ENCODE peak calls at places on chromosomes 2 and 18, in nine cellular contexts. Z, X, P, J, V, H, C, I and F are unnamed samples.

GRCh38 chr2:238855891-238856580 is 8.2 kb downstream of the TWIST2 start:
- DNase-seq in Z (no peak), X (no peak), P (no peak), J (no peak), V (no peak), H (no peak), C (no peak), I (no peak), F (no peak)

GRCh38 chr2:85323351-85323987 is 4.3 kb downstream of the TGOLN2 start:
- DNase-seq in Z (no peak), X (no peak), P (no peak), J (peak), V (no peak), H (no peak), C (no peak), I (no peak), F (no peak)

GRCh38 chr2:189783451-189783926 is 650 bp downstream of the ORMDL1 start:
- DNase-seq in Z (no peak), X (peak), P (no peak), J (no peak), V (peak), H (no peak), C (no peak), I (no peak), F (no peak)

GRCh38 chr2:12549641-12550040 is 167.1 kb upstream of the TRIB2 start:
- DNase-seq in Z (no peak), X (no peak), P (no peak), J (no peak), V (peak), H (no peak), C (no peak), I (no peak), F (no peak)

GRCh38 chr2:37191253-37191652 is 2.8 kb upstream of the SULT6B1 start:
- DNase-seq in Z (no peak), X (no peak), P (no peak), J (no peak), V (no peak), H (no peak), C (no peak), I (no peak), F (no peak)

GRCh38 chr18:35508030-35508429 is 10.3 kb upstream of the INO80C start:
- DNase-seq in Z (no peak), X (no peak), P (no peak), J (no peak), V (no peak), H (no peak), C (no peak), I (no peak), F (no peak)

GRCh38 chr2:122019729-122020128 is 264.3 kb downstream of the TSN start:
- DNase-seq in Z (no peak), X (no peak), P (no peak), J (peak), V (no peak), H (no peak), C (no peak), I (no peak), F (no peak)

GRCh38 chr2:3349211-3349693 is 28.4 kb downstream of the EIPR1 start:
- DNase-seq in Z (peak), X (no peak), P (no peak), J (no peak), V (peak), H (no peak), C (no peak), I (no peak), F (no peak)

GRCh38 chr2:150876201-150877085 is 385.2 kb downstream of the RBM43 start:
- DNase-seq in Z (no peak), X (no peak), P (no peak), J (no peak), V (no peak), H (no peak), C (no peak), I (no peak), F (no peak)

GRCh38 chr2:1831617-1831970 is 87.3 kb upstream of the PXDN start:
- DNase-seq in Z (no peak), X (no peak), P (no peak), J (no peak), V (no peak), H (no peak), C (no peak), I (no peak), F (no peak)

GRCh38 chr2:240453461-240454030 is 18.1 kb downstream of the GPC1 start:
- DNase-seq in Z (no peak), X (no peak), P (no peak), J (peak), V (no peak), H (no peak), C (no peak), I (no peak), F (no peak)

GRCh38 chr2:231932711-231932970 is 6.4 kb upstream of the NPPC start:
- DNase-seq in Z (no peak), X (no peak), P (no peak), J (no peak), V (no peak), H (no peak), C (no peak), I (no peak), F (no peak)

GRCh38 chr2:238450440-238450861 is 23.7 kb downstream of the ASB1 start:
- DNase-seq in Z (no peak), X (no peak), P (no peak), J (no peak), V (no peak), H (no peak), C (peak), I (no peak), F (no peak)

GRCh38 chr2:53600835-53601234 is 166.8 kb upstream of the CHAC2 start:
- DNase-seq in Z (no peak), X (no peak), P (no peak), J (no peak), V (no peak), H (no peak), C (no peak), I (no peak), F (no peak)

GRCh38 chr18:48121752-48122151 is 191.3 kb upstream of the SMAD2 start:
- DNase-seq in Z (no peak), X (no peak), P (no peak), J (no peak), V (no peak), H (no peak), C (no peak), I (no peak), F (no peak)

GRCh38 chr18:7566587-7567486 is at the start of gene PTPRM:
- DNase-seq in Z (peak), X (peak), P (peak), J (peak), V (peak), H (peak), C (peak), I (peak), F (peak)

GRCh38 chr2:149731112-149731511 is 143.5 kb upstream of the MMADHC start:
- DNase-seq in Z (no peak), X (no peak), P (no peak), J (no peak), V (peak), H (no peak), C (no peak), I (no peak), F (no peak)

GRCh38 chr2:174918886-174919526 is 86.2 kb downstream of the CHN1 start:
- DNase-seq in Z (no peak), X (no peak), P (no peak), J (no peak), V (no peak), H (no peak), C (no peak), I (no peak), F (no peak)

GRCh38 chr2:127398239-127398590 is 10.4 kb upstream of the MAP3K2 start:
- DNase-seq in Z (peak), X (peak), P (no peak), J (peak), V (peak), H (no peak), C (peak), I (peak), F (no peak)

GRCh38 chr2:229273384-229274338 is 2.6 kb upstream of the PID1 start:
- DNase-seq in Z (peak), X (peak), P (peak), J (peak), V (peak), H (no peak), C (no peak), I (peak), F (peak)

GRCh38 chr18:37253424-37254255 is 312.0 kb downstream of the CELF4 start:
- DNase-seq in Z (peak), X (peak), P (peak), J (no peak), V (no peak), H (no peak), C (no peak), I (peak), F (peak)

GRCh38 chr18:12233378-12233777 is 20.8 kb upstream of the CIDEA start:
- DNase-seq in Z (no peak), X (no peak), P (no peak), J (no peak), V (peak), H (no peak), C (no peak), I (no peak), F (no peak)

GRCh38 chr2:108534577-108535379 is 508 bp downstream of the LIMS1 start:
- DNase-seq in Z (peak), X (no peak), P (peak), J (peak), V (peak), H (no peak), C (no peak), I (peak), F (peak)

GRCh38 chr2:19762959-19763605 is 138.7 kb downstream of the TTC32 start:
- DNase-seq in Z (no peak), X (no peak), P (no peak), J (no peak), V (no peak), H (no peak), C (no peak), I (no peak), F (no peak)

GRCh38 chr2:136538489-136538888 is 226.9 kb upstream of the THSD7B start:
- DNase-seq in Z (no peak), X (no peak), P (no peak), J (no peak), V (no peak), H (no peak), C (no peak), I (no peak), F (no peak)

GRCh38 chr18:37420315-37420880 is 145.2 kb downstream of the CELF4 start:
- DNase-seq in Z (no peak), X (no peak), P (no peak), J (no peak), V (no peak), H (no peak), C (no peak), I (no peak), F (no peak)

GRCh38 chr2:183996825-183997823 is 601.2 kb upstream of the ZNF804A start:
- DNase-seq in Z (no peak), X (no peak), P (no peak), J (no peak), V (no peak), H (no peak), C (no peak), I (no peak), F (no peak)

DNA sequence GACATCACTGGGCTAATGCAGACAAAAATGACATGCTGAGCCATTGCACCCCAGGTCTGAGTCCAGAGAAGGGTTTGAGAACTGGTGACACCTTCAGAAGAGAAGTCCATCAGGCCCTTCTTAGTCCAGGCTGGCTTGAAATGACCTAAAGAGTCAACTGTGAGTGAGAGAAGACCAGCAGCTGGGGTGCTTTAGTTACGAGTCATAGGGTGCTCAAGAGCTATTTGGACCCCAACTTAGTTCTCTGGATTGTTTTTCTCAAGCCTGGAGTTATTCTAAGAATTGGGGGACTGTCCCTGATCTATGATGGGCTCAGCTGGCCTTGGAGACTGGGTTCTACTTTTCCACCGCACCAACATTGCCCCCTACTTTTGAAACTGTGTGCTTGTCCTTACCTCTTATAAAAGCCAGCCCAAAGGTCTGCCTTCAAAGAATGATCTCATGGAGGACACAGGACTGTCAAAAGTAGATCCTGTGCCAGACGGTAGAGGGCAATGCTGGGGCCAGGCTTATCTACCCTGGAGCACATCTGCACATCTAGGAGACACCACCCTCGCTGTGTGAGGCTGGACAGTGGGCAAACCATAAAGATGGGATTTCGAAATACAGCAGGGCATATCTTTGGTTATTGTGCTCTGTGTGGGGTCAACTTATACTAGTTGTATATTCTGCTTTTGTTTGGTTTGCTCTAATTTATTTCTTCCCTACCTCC is 333.0 kb upstream of the SLC14A2 start:
- DNase-seq in Z (no peak), X (no peak), P (no peak), J (no peak), V (no peak), H (no peak), C (no peak), I (no peak), F (no peak)
- TF ChIP-seq CTCF in Z (no peak), X (no peak), P (no peak), J (no peak), V (no peak), H (no peak), C (no peak), I (no peak), F (no peak)

GRCh38 chr2:16727256-16727655 is 61.6 kb upstream of the CYRIA start:
- DNase-seq in Z (no peak), X (no peak), P (no peak), J (peak), V (peak), H (no peak), C (no peak), I (no peak), F (no peak)
- TF ChIP-seq CTCF in Z (no peak), X (no peak), P (no peak), J (peak), V (no peak), H (no peak), C (no peak), I (no peak), F (no peak)

GRCh38 chr2:31079665-31080064 is 58.6 kb downstream of the GALNT14 start:
- DNase-seq in Z (no peak), X (no peak), P (peak), J (no peak), V (no peak), H (no peak), C (no peak), I (no peak), F (no peak)
- TF ChIP-seq CTCF in Z (no peak), X (no peak), P (peak), J (no peak), V (no peak), H (no peak), C (no peak), I (no peak), F (no peak)

DNA sequence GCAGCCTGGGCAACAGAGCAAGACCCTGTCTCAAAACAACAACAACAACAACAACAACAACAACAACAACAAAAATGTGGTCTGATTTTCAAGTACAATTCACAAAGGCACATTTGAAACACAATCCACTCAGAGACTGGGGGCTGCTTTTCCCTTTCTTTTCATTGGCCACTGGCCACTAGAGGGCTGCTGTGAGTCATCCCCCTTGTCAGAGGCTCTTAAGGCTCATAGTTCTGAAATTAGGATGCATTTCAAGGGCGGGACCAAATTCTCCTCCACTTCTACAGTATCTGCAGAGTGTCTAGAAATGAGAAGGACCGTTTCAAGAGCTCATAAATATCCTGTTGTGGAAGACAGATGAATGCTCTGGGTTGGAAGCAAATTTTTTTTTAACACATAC is 285.4 kb downstream of the NRXN1 start:
- DNase-seq in Z (peak), X (peak), P (peak), J (no peak), V (peak), H (no peak), C (no peak), I (no peak), F (no peak)
- TF ChIP-seq CTCF in Z (no peak), X (peak), P (peak), J (peak), V (peak), H (no peak), C (no peak), I (peak), F (no peak)

GRCh38 chr18:28999711-29000110 is 822.8 kb upstream of the CDH2 start:
- DNase-seq in Z (no peak), X (no peak), P (no peak), J (no peak), V (no peak), H (no peak), C (no peak), I (no peak), F (no peak)

GRCh38 chr18:28995319-28995718 is 818.4 kb upstream of the CDH2 start:
- DNase-seq in Z (no peak), X (no peak), P (no peak), J (no peak), V (peak), H (no peak), C (no peak), I (no peak), F (no peak)
- TF ChIP-seq CTCF in Z (no peak), X (no peak), P (peak), J (no peak), V (peak), H (no peak), C (no peak), I (no peak), F (no peak)

DNA sequence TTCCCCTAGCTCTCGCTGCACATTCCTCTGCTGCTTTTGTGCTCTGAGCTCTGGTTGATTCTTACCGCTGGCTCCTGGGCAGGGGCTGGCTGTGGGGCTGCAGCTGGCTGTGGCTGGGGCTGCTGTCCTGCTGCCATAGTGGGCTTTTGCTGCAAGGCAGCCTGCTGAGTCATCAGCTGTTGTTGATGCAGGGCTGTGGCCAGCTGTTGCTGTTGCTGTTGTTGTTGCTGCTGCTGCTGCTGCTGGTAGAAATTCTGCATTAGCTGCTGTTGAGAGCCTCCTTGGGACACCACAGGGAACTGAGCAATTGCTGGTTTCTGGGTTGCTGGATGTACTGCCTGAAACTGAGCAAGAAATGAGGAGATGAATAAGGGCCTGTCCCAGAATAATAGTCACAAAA is 77.2 kb upstream of the NFU1 start:
- DNase-seq in Z (no peak), X (no peak), P (no peak), J (no peak), V (peak), H (no peak), C (no peak), I (no peak), F (no peak)
- TF ChIP-seq CTCF in Z (no peak), X (no peak), P (no peak), J (no peak), V (no peak), H (no peak), C (no peak), I (no peak), F (no peak)

DNA sequence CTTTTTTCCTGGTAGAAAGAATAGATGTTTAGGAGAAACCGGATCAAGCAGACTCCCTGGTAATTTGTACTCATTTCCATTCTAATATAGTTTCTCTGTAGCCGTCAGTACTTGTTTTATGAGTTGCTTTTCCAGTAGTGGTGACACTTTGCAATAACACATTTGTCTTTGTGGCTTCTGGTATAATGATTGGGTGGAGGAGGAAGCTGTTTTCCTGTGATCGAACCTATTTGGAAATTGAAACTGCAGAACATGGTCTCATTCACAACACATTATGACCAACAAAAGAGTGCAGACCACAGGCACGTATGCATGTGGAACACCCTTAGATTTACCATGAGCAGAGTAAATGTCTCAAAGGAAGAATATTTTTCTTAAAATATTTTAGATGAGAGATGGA is 7.6 kb upstream of the SERPINB12 start:
- DNase-seq in Z (no peak), X (no peak), P (no peak), J (no peak), V (no peak), H (no peak), C (no peak), I (no peak), F (no peak)
- TF ChIP-seq CTCF in Z (no peak), X (no peak), P (no peak), J (no peak), V (no peak), H (no peak), C (no peak), I (no peak), F (no peak)

DNA sequence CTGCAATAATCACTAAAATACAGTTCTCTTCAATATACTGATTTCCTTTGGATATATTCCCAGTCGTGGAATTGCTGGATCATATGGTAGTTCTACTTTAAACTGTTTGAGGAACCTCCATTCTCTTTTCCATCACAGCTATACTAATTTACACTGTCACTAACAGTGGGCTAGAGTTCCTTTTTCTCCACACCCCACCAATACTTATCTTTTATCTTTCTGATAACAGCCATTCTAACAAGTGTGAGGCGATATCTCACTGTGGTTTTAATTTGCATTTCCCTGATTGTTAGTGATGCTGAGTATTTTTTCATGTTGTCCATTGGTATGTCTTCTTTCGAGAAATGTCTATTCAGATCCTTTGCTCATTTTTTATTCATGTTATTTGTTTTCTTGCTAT is 68.4 kb downstream of the CERKL start:
- DNase-seq in Z (no peak), X (no peak), P (no peak), J (no peak), V (no peak), H (no peak), C (no peak), I (no peak), F (no peak)
- TF ChIP-seq CTCF in Z (no peak), X (no peak), P (no peak), J (no peak), V (no peak), H (no peak), C (no peak), I (no peak), F (no peak)

DNA sequence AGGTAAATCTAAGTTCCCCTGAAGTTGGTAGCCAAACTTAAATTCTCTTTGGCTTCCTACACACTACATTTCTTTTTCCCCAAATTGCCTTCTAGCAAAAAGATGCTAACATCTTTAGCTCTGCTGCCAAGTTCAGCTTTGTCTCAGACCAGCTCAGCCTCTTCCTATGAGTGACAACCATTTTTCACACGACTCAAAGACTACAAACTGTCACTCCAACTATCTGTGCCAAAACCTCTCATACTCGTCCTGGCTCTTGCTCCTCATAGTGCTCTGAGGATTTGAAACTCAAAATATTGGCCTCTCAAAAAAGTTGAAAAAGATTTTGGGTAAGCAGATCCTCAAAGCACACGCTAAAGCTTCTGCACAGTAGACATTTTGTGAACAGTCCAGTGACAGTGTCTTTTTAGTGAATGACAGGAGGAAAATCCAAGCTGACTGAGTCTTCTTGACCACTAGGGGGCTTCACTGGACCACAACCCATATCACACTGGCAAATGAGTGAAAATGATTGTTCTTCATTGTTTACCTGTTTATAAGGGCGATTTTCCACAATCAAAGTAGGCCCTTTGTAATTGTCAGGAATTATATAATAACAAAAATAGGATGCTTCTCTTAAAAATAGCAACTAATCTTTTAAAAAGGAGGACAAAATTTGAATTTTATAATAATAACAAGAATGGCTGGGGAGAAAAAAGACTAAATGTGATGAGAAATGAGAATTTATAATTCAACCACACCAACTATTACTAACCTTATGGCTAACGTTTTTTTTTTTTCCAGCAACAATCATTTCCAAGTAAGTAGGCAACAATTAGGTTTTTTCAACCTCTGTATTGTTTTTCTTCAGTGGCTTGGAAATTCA is 85.5 kb upstream of the PGAP1 start:
- DNase-seq in Z (peak), X (peak), P (no peak), J (peak), V (peak), H (no peak), C (no peak), I (peak), F (no peak)
- TF ChIP-seq CTCF in Z (peak), X (peak), P (peak), J (peak), V (peak), H (no peak), C (peak), I (peak), F (peak)